ENCODE peak calls at places on chromosome 15, in eight cellular contexts. S is LNCaP clone FGC; D is CD8-positive, alpha-beta T cell; H is tibial nerve; U is uterus; J is fibroblast of mammary gland; A is MM.1S; Y is PC-9. G is an unnamed sample.

GRCh38 chr15:77722759-77723460 is 90.2 kb upstream of the LINGO1 start:
- DNase-seq in S (no peak), D (no peak), H (no peak), U (no peak), J (no peak), A (no peak), Y (no peak), G (no peak)

GRCh38 chr15:48622227-48622626 is 23.3 kb downstream of the FBN1 start:
- DNase-seq in S (no peak), D (no peak), H (no peak), U (no peak), J (peak; percentile 31), A (no peak), Y (no peak), G (no peak)

GRCh38 chr15:76401285-76401684 is 64.7 kb downstream of the ISL2 start:
- DNase-seq in S (no peak), D (no peak), H (no peak), U (no peak), J (peak; percentile 59), A (no peak), Y (peak; percentile 52), G (no peak)

GRCh38 chr15:101068961-101069734 is 150.0 kb downstream of the LRRK1 start:
- DNase-seq in S (no peak), D (no peak), H (no peak), U (peak; percentile 15), J (no peak), A (no peak), Y (peak; percentile 66), G (no peak)

GRCh38 chr15:68311859-68312557 is 34.5 kb downstream of the FEM1B start:
- DNase-seq in S (no peak), D (no peak), H (no peak), U (peak; percentile 11), J (no peak), A (no peak), Y (no peak), G (no peak)

GRCh38 chr15:69107025-69107620 is 53.3 kb upstream of the GLCE start:
- DNase-seq in S (no peak), D (no peak), H (no peak), U (no peak), J (no peak), A (no peak), Y (peak; percentile 61), G (no peak)

GRCh38 chr15:89208256-89208655 is 13.1 kb downstream of the RLBP1 start:
- DNase-seq in S (peak; percentile 28), D (no peak), H (no peak), U (no peak), J (no peak), A (no peak), Y (no peak), G (no peak)

GRCh38 chr15:100592898-100593297 is 9.1 kb downstream of the LINS1 start:
- DNase-seq in S (no peak), D (no peak), H (no peak), U (no peak), J (peak; percentile 19), A (no peak), Y (no peak), G (no peak)

GRCh38 chr15:99097441-99098410 is 7.2 kb upstream of the SYNM start:
- DNase-seq in S (no peak), D (no peak), H (no peak), U (peak; percentile 9), J (no peak), A (no peak), Y (no peak), G (no peak)

GRCh38 chr15:75811616-75812015 is 31.6 kb upstream of the UBE2Q2 start:
- DNase-seq in S (no peak), D (no peak), H (no peak), U (no peak), J (peak; percentile 9), A (no peak), Y (no peak), G (no peak)

GRCh38 chr15:31236184-31237041 is 90.2 kb upstream of the KLF13 start:
- DNase-seq in S (no peak), D (no peak), H (peak; percentile 54), U (peak; percentile 93), J (peak; percentile 98), A (peak; percentile 40), Y (no peak), G (peak; percentile 81)

GRCh38 chr15:73694419-73694818 is 10.2 kb downstream of the CD276 start:
- DNase-seq in S (no peak), D (no peak), H (no peak), U (no peak), J (peak; percentile 59), A (no peak), Y (no peak), G (no peak)

GRCh38 chr15:78750566-78750965 is 60.7 kb downstream of the ADAMTS7 start:
- DNase-seq in S (no peak), D (no peak), H (no peak), U (no peak), J (peak; percentile 3), A (no peak), Y (no peak), G (no peak)

GRCh38 chr15:75966073-75966472 is 46.2 kb downstream of the NRG4 start:
- DNase-seq in S (no peak), D (no peak), H (no peak), U (no peak), J (peak; percentile 72), A (no peak), Y (peak; percentile 77), G (no peak)

GRCh38 chr15:97993310-97993738 is 32.8 kb downstream of the ARRDC4 start:
- DNase-seq in S (no peak), D (no peak), H (no peak), U (no peak), J (no peak), A (no peak), Y (peak; percentile 71), G (no peak)

GRCh38 chr15:60798821-60799220 is 319.9 kb upstream of the ICE2 start:
- DNase-seq in S (no peak), D (no peak), H (no peak), U (no peak), J (peak; percentile 95), A (no peak), Y (no peak), G (peak; percentile 26)

GRCh38 chr15:56736881-56737707 is 3.8 kb upstream of the ZNF280D start:
- DNase-seq in S (no peak), D (no peak), H (no peak), U (no peak), J (no peak), A (no peak), Y (no peak), G (no peak)

GRCh38 chr15:93274276-93274675 is 185.3 kb upstream of the RGMA start:
- DNase-seq in S (no peak), D (no peak), H (no peak), U (no peak), J (no peak), A (no peak), Y (no peak), G (no peak)

GRCh38 chr15:74172751-74173544 is 562 bp upstream of the ISLR start:
- DNase-seq in S (no peak), D (no peak), H (peak; percentile 71), U (peak; percentile 88), J (peak; percentile 62), A (no peak), Y (no peak), G (no peak)

GRCh38 chr15:38127306-38127731 is 125.3 kb upstream of the SPRED1 start:
- DNase-seq in S (no peak), D (no peak), H (no peak), U (no peak), J (no peak), A (no peak), Y (peak; percentile 82), G (peak; percentile 13)

GRCh38 chr15:69125236-69125635 is 35.2 kb upstream of the GLCE start:
- DNase-seq in S (no peak), D (no peak), H (no peak), U (no peak), J (no peak), A (no peak), Y (no peak), G (no peak)

GRCh38 chr15:47466357-47466756 is 250.9 kb upstream of the SEMA6D start:
- DNase-seq in S (peak; percentile 46), D (no peak), H (no peak), U (no peak), J (peak; percentile 65), A (no peak), Y (no peak), G (no peak)

GRCh38 chr15:99324082-99324620 is 72.9 kb downstream of the LRRC28 start:
- DNase-seq in S (no peak), D (no peak), H (no peak), U (no peak), J (peak; percentile 89), A (peak; percentile 94), Y (peak; percentile 47), G (peak; percentile 43)

GRCh38 chr15:79849789-79850188 is 47.0 kb downstream of the MTHFS start:
- DNase-seq in S (peak; percentile 36), D (no peak), H (no peak), U (no peak), J (peak; percentile 52), A (no peak), Y (no peak), G (no peak)

GRCh38 chr15:50151468-50151867 is 30.5 kb upstream of the SLC27A2 start:
- DNase-seq in S (no peak), D (no peak), H (no peak), U (no peak), J (no peak), A (no peak), Y (no peak), G (no peak)

GRCh38 chr15:44798815-44799214 is 62.5 kb downstream of the TRIM69 start:
- DNase-seq in S (no peak), D (no peak), H (no peak), U (no peak), J (no peak), A (no peak), Y (no peak), G (no peak)
- TF ChIP-seq CTCF in S (peak; percentile 54), D (no peak), H (no peak), U (no peak), J (peak; percentile 21), A (peak; percentile 16), Y (peak; percentile 23), G (no peak)

DNA sequence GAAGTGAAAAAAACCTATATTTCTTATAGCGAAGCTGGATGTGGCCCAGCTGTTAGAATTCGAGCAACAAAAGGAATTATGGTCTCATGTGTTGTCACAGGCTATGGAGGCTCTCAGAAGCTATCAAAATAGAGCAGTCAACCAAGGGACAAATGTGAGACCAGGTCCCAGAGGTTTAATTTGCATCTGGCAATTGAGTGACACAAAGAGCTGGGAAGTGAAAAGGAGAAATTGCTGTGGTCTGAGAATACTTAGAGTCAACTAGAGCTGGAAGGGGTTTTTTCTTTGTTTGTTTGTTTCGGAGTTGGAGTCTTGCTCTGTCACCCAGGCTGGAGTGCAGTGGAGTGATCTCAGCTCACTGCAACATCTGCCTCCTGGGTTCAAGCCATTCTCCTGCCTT is 61.3 kb upstream of the SMAD3 start:
- DNase-seq in S (no peak), D (no peak), H (no peak), U (no peak), J (no peak), A (no peak), Y (no peak), G (peak; percentile 18)
- H3K4me3 ChIP-seq in S (no peak overlapping the region), D (no peak overlapping the region), H (no peak overlapping the region), U (no peak overlapping the region), J (no peak overlapping the region), A (no peak overlapping the region), Y (no peak overlapping the region), G (no peak overlapping the region)

GRCh38 chr15:29364429-29365078 is 94.9 kb upstream of the NSMCE3 start:
- DNase-seq in S (no peak), D (no peak), H (no peak), U (no peak), J (peak; percentile 57), A (no peak), Y (no peak), G (no peak)
- TF ChIP-seq CTCF in S (peak; percentile 49), D (no peak), H (no peak), U (no peak), J (no peak), A (no peak), Y (no peak), G (no peak)

GRCh38 chr15:82679626-82680199 is 30.0 kb downstream of the AP3B2 start:
- DNase-seq in S (no peak), D (no peak), H (no peak), U (no peak), J (no peak), A (no peak), Y (no peak), G (no peak)
- H3K4me3 ChIP-seq in S (peak overlapping the region; percentile 81), D (peak overlapping the region; percentile 71), H (no peak overlapping the region), U (peak overlapping the region; percentile 29), J (no peak overlapping the region), A (peak overlapping the region; percentile 64), Y (no peak overlapping the region), G (peak overlapping the region; percentile 78)

G was measured in GM06990.